ENCODE peak calls at places on chromosomes 11 and 22, in seven cellular contexts. Q is IMR-90; T is mucosa of descending colon; U is testis; R is stomach; I is naive thymus-derived CD4-positive, alpha-beta T cell; H is astrocyte. V is an unnamed sample.

GRCh38 chr22:23305922-23306374 is 125.6 kb downstream of the BCR start:
- DNase-seq in U (peak; percentile 93), Q (peak; percentile 81), R (peak; percentile 72), T (no peak), I (no peak), H (peak; percentile 53), V (peak; percentile 83)

GRCh38 chr11:5274340-5274739 is 4.6 kb upstream of the HBE1 start:
- DNase-seq in I (no peak), H (no peak), U (no peak), Q (no peak), R (no peak), T (no peak), V (no peak)

GRCh38 chr11:35337136-35337918 is 82.0 kb downstream of the SLC1A2 start:
- DNase-seq in R (no peak), H (peak; percentile 99), Q (peak; percentile 99), U (no peak), T (no peak), I (no peak), V (peak; percentile 34)

GRCh38 chr11:78216571-78217287 is 28.0 kb downstream of the USP35 start:
- DNase-seq in Q (no peak), U (no peak), H (no peak), R (no peak), T (no peak), I (no peak), V (no peak)

GRCh38 chr11:111220716-111221115 is 24.8 kb upstream of the POU2AF2 start:
- DNase-seq in I (no peak), T (no peak), U (no peak), Q (no peak), R (no peak), H (peak; percentile 60), V (no peak)

GRCh38 chr22:29143848-29144785 is 61.6 kb upstream of the EMID1 start:
- DNase-seq in H (no peak), Q (no peak), R (peak; percentile 21), I (no peak), U (peak; percentile 13), T (no peak), V (peak; percentile 41)

GRCh38 chr22:35663371-35663770 is 15.1 kb downstream of the APOL6 start:
- DNase-seq in T (no peak), I (no peak), U (no peak), R (no peak), H (no peak), Q (no peak), V (no peak)

GRCh38 chr11:63518548-63518947 is 12.7 kb downstream of the LGALS12 start:
- DNase-seq in Q (peak; percentile 66), I (no peak), H (peak; percentile 81), R (no peak), T (no peak), U (no peak), V (no peak)

GRCh38 chr11:109939176-109939810 is 153.9 kb upstream of the ZC3H12C start:
- DNase-seq in H (peak; percentile 81), Q (peak; percentile 84), U (peak; percentile 56), R (no peak), I (no peak), T (no peak), V (peak; percentile 71)

GRCh38 chr22:36343720-36344105 is 44.1 kb downstream of the MYH9 start:
- DNase-seq in U (no peak), R (peak; percentile 71), H (no peak), I (no peak), Q (no peak), T (no peak), V (no peak)

GRCh38 chr22:20998411-20999336 is 3.2 kb downstream of the THAP7 start:
- DNase-seq in H (no peak), R (no peak), Q (peak; percentile 29), T (no peak), I (no peak), U (no peak), V (no peak)

GRCh38 chr22:20997536-20998257 is 4.2 kb downstream of the THAP7 start:
- DNase-seq in I (no peak), U (no peak), H (no peak), Q (no peak), T (no peak), R (no peak), V (no peak)

GRCh38 chr22:21000987-21001600 is 824 bp downstream of the THAP7 start:
- DNase-seq in R (no peak), T (no peak), U (no peak), I (no peak), Q (no peak), H (no peak), V (peak; percentile 45)

GRCh38 chr22:21000215-21000986 is 1.5 kb downstream of the THAP7 start:
- DNase-seq in I (no peak), U (no peak), Q (no peak), R (no peak), T (no peak), H (no peak), V (no peak)

DNA sequence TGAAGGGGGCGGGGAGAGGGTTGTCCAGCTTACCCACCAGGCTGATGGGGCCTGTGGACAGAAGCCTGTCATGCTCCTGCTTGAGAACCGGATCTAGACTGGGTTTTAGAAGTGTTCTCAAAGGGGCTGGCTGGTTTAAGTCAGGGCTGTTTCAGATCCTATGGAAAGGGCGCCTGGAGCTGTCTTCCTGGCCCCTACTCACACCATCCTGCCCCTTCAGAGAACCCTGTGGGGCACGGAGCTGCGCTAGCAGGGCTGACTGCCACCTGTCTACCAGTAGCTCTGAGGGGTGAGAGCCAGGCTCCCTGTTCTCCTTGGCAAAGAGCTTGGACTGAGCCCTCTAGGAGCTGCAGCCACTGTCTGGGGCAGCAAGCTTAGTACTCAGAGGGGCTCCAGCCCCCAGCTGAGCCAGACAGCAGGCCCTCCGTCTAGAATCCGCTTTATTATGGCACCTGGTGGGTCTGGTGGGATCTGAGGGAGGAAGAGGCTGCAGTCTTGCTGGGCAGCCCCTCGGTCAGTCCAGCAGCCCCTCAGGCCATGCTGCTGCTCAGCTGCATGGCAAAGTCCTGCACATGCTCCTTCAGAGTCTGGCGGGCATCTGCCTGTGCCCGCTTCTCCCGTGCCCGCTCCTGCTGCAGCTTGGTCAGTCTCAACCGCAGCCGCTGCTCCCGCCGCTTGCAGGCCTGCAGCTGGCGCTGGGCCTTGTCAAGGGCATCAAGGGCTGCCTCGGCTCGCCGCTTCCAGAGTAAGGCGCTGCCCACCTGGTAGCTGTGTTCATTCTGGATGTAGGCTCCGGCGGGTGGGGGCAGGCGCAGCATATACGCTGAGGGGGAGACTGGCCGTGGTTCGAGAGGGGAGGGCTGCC is 2.3 kb downstream of the THAP7 start:
- DNase-seq in R (no peak), I (no peak), Q (no peak), U (no peak), H (no peak), T (no peak), V (no peak)
- H3K9me3 ChIP-seq in R (no peaks in the 10 kb centered on the region), I (no peaks in the 10 kb centered on the region), Q (no peaks in the 10 kb centered on the region), U (no peaks in the 10 kb centered on the region), H (no peaks in the 10 kb centered on the region), T (no peaks in the 10 kb centered on the region), V (no peaks in the 10 kb centered on the region)

GRCh38 chr11:128465531-128465930 is 121.8 kb downstream of the ETS1 start:
- DNase-seq in H (no peak), T (no peak), Q (no peak), I (no peak), R (no peak), U (no peak), V (no peak)

GRCh38 chr11:128465946-128466688 is 121.2 kb downstream of the ETS1 start:
- DNase-seq in U (no peak), R (no peak), I (no peak), Q (no peak), H (no peak), T (no peak), V (no peak)

GRCh38 chr11:128467610-128468041 is 119.7 kb downstream of the ETS1 start:
- DNase-seq in H (peak; percentile 100), U (no peak), Q (peak; percentile 100), R (no peak), I (no peak), T (no peak), V (no peak)

GRCh38 chr11:128468106-128468505 is 119.3 kb downstream of the ETS1 start:
- DNase-seq in T (no peak), I (no peak), U (no peak), R (no peak), H (no peak), Q (no peak), V (no peak)

DNA sequence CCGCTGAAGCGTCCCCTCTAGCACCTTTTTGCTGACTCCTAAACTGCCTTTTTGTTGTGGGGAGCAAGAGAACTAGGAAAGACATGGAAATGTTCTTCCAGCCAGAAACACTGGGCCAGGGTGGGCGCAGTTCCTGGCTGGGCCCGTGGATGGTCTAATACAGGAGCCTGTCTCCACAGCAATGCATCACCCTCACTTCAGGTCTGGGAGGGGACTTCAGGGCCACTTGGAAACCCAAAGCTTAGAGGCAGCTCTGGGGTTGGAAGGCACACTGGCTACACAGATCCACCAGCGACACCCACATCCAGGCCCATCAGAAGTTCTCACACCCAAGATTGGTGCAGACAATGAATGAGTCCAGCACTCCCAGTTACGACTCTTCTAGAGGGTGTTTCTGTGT is 120.3 kb downstream of the ETS1 start:
- DNase-seq in T (no peak), H (no peak), I (no peak), U (no peak), Q (no peak), R (no peak), V (no peak)
- H3K4me3 ChIP-seq in T (no peak overlapping the region), H (no peak overlapping the region), I (peak overlapping the region; percentile 37), U (no peak overlapping the region), Q (no peak overlapping the region), R (no peak overlapping the region), V (no peak overlapping the region)

GRCh38 chr11:95933594-95933993 is 9.7 kb upstream of the MTMR2 start:
- DNase-seq in R (no peak), U (no peak), I (no peak), T (no peak), H (no peak), Q (no peak), V (no peak)

GRCh38 chr11:95925011-95925410 is 1.1 kb upstream of the MTMR2 start:
- DNase-seq in R (no peak), I (no peak), T (no peak), U (no peak), H (peak; percentile 55), Q (peak; percentile 34), V (no peak)

GRCh38 chr11:95926714-95927113 is 2.8 kb upstream of the MTMR2 start:
- DNase-seq in U (no peak), Q (no peak), R (no peak), I (no peak), H (no peak), T (no peak), V (no peak)

GRCh38 chr11:95931916-95932315 is 8.0 kb upstream of the MTMR2 start:
- DNase-seq in Q (no peak), U (no peak), T (no peak), R (no peak), I (no peak), H (no peak), V (no peak)

GRCh38 chr11:95930948-95931347 is 7.0 kb upstream of the MTMR2 start:
- DNase-seq in Q (no peak), I (no peak), T (no peak), R (no peak), U (no peak), H (no peak), V (no peak)
- H3K9me3 ChIP-seq in Q (peaks cover 3% of the 10 kb centered on the region), I (peaks cover 7% of the 10 kb centered on the region), T (no peaks in the 10 kb centered on the region), R (no peaks in the 10 kb centered on the region), U (no peaks in the 10 kb centered on the region), H (no peaks in the 10 kb centered on the region), V (no peaks in the 10 kb centered on the region)

DNA sequence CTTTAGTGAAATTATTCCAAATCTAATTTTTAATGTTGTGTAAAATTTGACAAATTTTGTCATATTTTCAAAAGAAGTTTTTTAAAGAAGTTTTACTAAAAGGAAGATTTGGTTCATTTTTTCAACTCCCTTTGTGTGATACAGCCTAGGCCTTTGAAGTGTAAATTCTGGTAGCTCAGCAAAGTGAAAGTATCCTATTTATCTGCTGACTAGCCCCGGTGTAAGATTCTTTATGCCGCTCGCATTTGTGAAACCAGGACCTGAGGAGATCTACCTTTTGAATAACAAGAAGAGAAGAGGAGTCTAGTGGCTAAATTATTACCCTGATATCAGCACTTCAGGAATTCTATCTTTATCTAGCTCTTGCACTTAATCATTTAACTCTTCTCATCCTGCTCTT is 177.4 kb downstream of the JRKL start:
- DNase-seq in U (no peak), R (no peak), H (no peak), T (no peak), I (peak; percentile 8), Q (no peak), V (no peak)
- H3K4me3 ChIP-seq in U (no peak overlapping the region), R (no peak overlapping the region), H (peak overlapping the region; percentile 5), T (no peak overlapping the region), I (no peak overlapping the region), Q (peak overlapping the region; percentile 21), V (no peak overlapping the region)